ENCODE peak calls at places on chromosomes 13 and 19, in ten cellular contexts. S is RWPE1; M is fibroblast of the aortic adventitia; H is H4; P is occipital lobe; A is fibroblast of lung; E is memory B cell; G is activated effector memory CD4-positive, alpha-beta T cell treated with Interleukin-2 at 50 U/mL for 16 hours; F is NCI-H510A treated with DMSO at 0.1 percent for 48 hours; N is NCI-H187. B is an unnamed sample.

GRCh38 chr19:45911291-45911690 is 3.3 kb downstream of the NANOS2 start:
- DNase-seq in S (no peak), M (no peak), H (no peak), P (no peak), A (no peak), E (no peak), G (no peak), F (no peak), N (no peak), B (no peak)

GRCh38 chr13:55937180-55937579 is 1203.5 kb upstream of the PRR20A start:
- DNase-seq in S (no peak), M (no peak), H (peak; percentile 39), P (no peak), A (no peak), E (no peak), G (no peak), F (no peak), N (no peak), B (no peak)

GRCh38 chr13:107799001-107799400 is 416.3 kb downstream of the LIG4 start:
- DNase-seq in S (no peak), M (peak; percentile 8), H (no peak), P (no peak), A (no peak), E (no peak), G (no peak), F (peak; percentile 10), N (no peak), B (no peak)

GRCh38 chr13:75294110-75294509 is 187.9 kb downstream of the TBC1D4 start:
- DNase-seq in S (no peak), M (no peak), H (no peak), P (no peak), A (no peak), E (no peak), G (no peak), F (no peak), N (no peak), B (no peak)

GRCh38 chr13:22848539-22849052 is 332.2 kb upstream of the SGCG start:
- DNase-seq in S (no peak), M (no peak), H (no peak), P (no peak), A (no peak), E (no peak), G (no peak), F (no peak), N (no peak), B (no peak)

GRCh38 chr13:27619711-27620376 is 485 bp downstream of the LNX2 start:
- DNase-seq in S (no peak), M (peak; percentile 32), H (no peak), P (peak; percentile 63), A (peak; percentile 29), E (peak; percentile 37), G (no peak), F (no peak), N (no peak), B (peak; percentile 7)

GRCh38 chr19:29836409-29836825 is 24.6 kb downstream of the CCNE1 start:
- DNase-seq in S (no peak), M (no peak), H (no peak), P (no peak), A (no peak), E (no peak), G (no peak), F (no peak), N (no peak), B (no peak)

GRCh38 chr13:100513987-100514670 is 74.5 kb downstream of the GGACT start:
- DNase-seq in S (no peak), M (peak; percentile 54), H (no peak), P (no peak), A (peak; percentile 47), E (no peak), G (no peak), F (peak; percentile 34), N (peak; percentile 91), B (no peak)

GRCh38 chr19:13987101-13987890 is 18.8 kb downstream of the RFX1 start:
- DNase-seq in S (no peak), M (no peak), H (no peak), P (no peak), A (no peak), E (no peak), G (no peak), F (no peak), N (no peak), B (no peak)

GRCh38 chr19:39845172-39845571 is 1.0 kb downstream of the FBL start:
- DNase-seq in S (no peak), M (no peak), H (no peak), P (no peak), A (no peak), E (no peak), G (no peak), F (no peak), N (no peak), B (no peak)

GRCh38 chr13:18951412-18951811 is 230.2 kb downstream of the TUBA3C start:
- DNase-seq in S (no peak), M (no peak), H (no peak), P (no peak), A (no peak), E (no peak), G (no peak), F (no peak), N (no peak), B (no peak)

GRCh38 chr13:23432589-23432988 is 913 bp downstream of the SACS start:
- DNase-seq in S (no peak), M (no peak), H (no peak), P (no peak), A (no peak), E (no peak), G (no peak), F (no peak), N (no peak), B (no peak)

GRCh38 chr13:51804295-51805172 is 571 bp upstream of the DHRS12 start:
- DNase-seq in S (no peak), M (no peak), H (no peak), P (no peak), A (peak; percentile 14), E (no peak), G (no peak), F (no peak), N (no peak), B (no peak)

GRCh38 chr19:14476663-14477401 is 1.7 kb upstream of the PTGER1 start:
- DNase-seq in S (peak; percentile 88), M (peak; percentile 89), H (peak; percentile 67), P (no peak), A (peak; percentile 92), E (no peak), G (peak; percentile 16), F (no peak), N (no peak), B (peak; percentile 65)

GRCh38 chr13:46489586-46490023 is 63.4 kb upstream of the LRCH1 start:
- DNase-seq in S (no peak), M (peak; percentile 96), H (peak; percentile 56), P (no peak), A (peak; percentile 92), E (no peak), G (no peak), F (no peak), N (no peak), B (no peak)

GRCh38 chr13:46686171-46686570 is 110.8 kb downstream of the ESD start:
- DNase-seq in S (no peak), M (no peak), H (no peak), P (no peak), A (no peak), E (no peak), G (no peak), F (no peak), N (no peak), B (no peak)

GRCh38 chr19:15091918-15092753 is 10.1 kb downstream of the OR1I1 start:
- DNase-seq in S (peak; percentile 25), M (peak; percentile 85), H (peak; percentile 56), P (no peak), A (peak; percentile 77), E (peak; percentile 68), G (peak; percentile 5), F (peak; percentile 61), N (no peak), B (peak; percentile 72)

GRCh38 chr13:108917581-108917980 is 288.2 kb downstream of the MYO16 start:
- DNase-seq in S (no peak), M (peak; percentile 73), H (no peak), P (no peak), A (peak; percentile 82), E (no peak), G (no peak), F (no peak), N (no peak), B (no peak)

GRCh38 chr13:28059214-28059613 is 41.2 kb downstream of the FLT3 start:
- DNase-seq in S (peak; percentile 36), M (peak; percentile 7), H (peak; percentile 17), P (no peak), A (peak; percentile 18), E (no peak), G (peak; percentile 6), F (no peak), N (no peak), B (peak; percentile 35)

GRCh38 chr13:114128624-114129522 is 3.5 kb downstream of the RASA3 start:
- DNase-seq in S (no peak), M (peak; percentile 87), H (peak; percentile 75), P (no peak), A (peak; percentile 85), E (peak; percentile 76), G (peak; percentile 86), F (no peak), N (no peak), B (no peak)

GRCh38 chr13:21576424-21576823 is 27.5 kb downstream of the MICU2 start:
- DNase-seq in S (no peak), M (no peak), H (no peak), P (no peak), A (peak; percentile 14), E (no peak), G (no peak), F (no peak), N (no peak), B (no peak)

GRCh38 chr19:41029524-41030432 is 38.7 kb downstream of the CYP2B6 start:
- DNase-seq in S (no peak), M (no peak), H (no peak), P (no peak), A (no peak), E (no peak), G (no peak), F (no peak), N (no peak), B (no peak)

GRCh38 chr19:33488826-33489225 is 32.8 kb downstream of the PEPD start:
- DNase-seq in S (no peak), M (no peak), H (no peak), P (no peak), A (no peak), E (no peak), G (no peak), F (no peak), N (no peak), B (no peak)

GRCh38 chr19:48933382-48933932 is at the start of gene DHDH:
- DNase-seq in S (peak; percentile 87), M (peak; percentile 30), H (peak; percentile 62), P (peak; percentile 57), A (peak; percentile 33), E (peak; percentile 70), G (peak; percentile 85), F (peak; percentile 96), N (peak; percentile 96), B (peak; percentile 88)

GRCh38 chr19:2170219-2170618 is 6.5 kb downstream of the DOT1L start:
- DNase-seq in S (no peak), M (no peak), H (no peak), P (no peak), A (no peak), E (no peak), G (no peak), F (no peak), N (no peak), B (no peak)

B was measured in A549.